ENCODE peak calls at places on chromosomes 5 and 9, in nine cellular contexts. O, I, U, W, L, D, S, Q and V are unnamed samples.
A peak's percentile ranks its signal among the peaks of the same experiment; 100 is the strongest.

GRCh38 chr9:132575005-132575609 is 7.3 kb upstream of the BARHL1 start:
- DNase-seq in U (peak; percentile 82), I (peak; percentile 6), S (peak; percentile 88), L (peak; percentile 70), Q (peak; percentile 60), D (peak; percentile 53), W (peak; percentile 83), O (peak; percentile 88), V (peak; percentile 92)

GRCh38 chr9:92745881-92746280 is 18.8 kb downstream of the BICD2 start:
- DNase-seq in U (no peak), Q (no peak), S (no peak), D (no peak), O (no peak), I (no peak), L (no peak), W (no peak), V (no peak)

GRCh38 chr9:34793428-34793827 is 83.5 kb upstream of the CCL21 start:
- DNase-seq in U (no peak), S (no peak), L (no peak), W (no peak), I (no peak), D (no peak), O (no peak), Q (no peak), V (no peak)

GRCh38 chr5:96220610-96221390 is 212.2 kb downstream of the PCSK1 start:
- DNase-seq in W (peak; percentile 72), U (peak; percentile 71), O (no peak), S (no peak), Q (no peak), D (no peak), I (no peak), L (no peak), V (no peak)

GRCh38 chr5:140131967-140132409 is 6.3 kb downstream of the IGIP start:
- DNase-seq in D (no peak), O (no peak), L (no peak), Q (peak; percentile 33), W (peak; percentile 87), S (no peak), U (peak; percentile 89), I (no peak), V (no peak)

GRCh38 chr5:74286734-74287705 is 353.5 kb downstream of the ENC1 start:
- DNase-seq in I (no peak), Q (no peak), D (no peak), U (no peak), W (no peak), O (no peak), L (no peak), S (no peak), V (no peak)

GRCh38 chr5:18850159-18850558 is 1137.8 kb downstream of the CDH18 start:
- DNase-seq in I (no peak), D (no peak), S (no peak), U (no peak), L (no peak), W (no peak), Q (no peak), O (no peak), V (no peak)

GRCh38 chr5:53469946-53470687 is 10.3 kb upstream of the FST start:
- DNase-seq in S (no peak), D (no peak), L (no peak), I (no peak), U (no peak), Q (no peak), O (no peak), W (peak; percentile 81), V (no peak)

GRCh38 chr5:150441813-150442698 is 7.5 kb downstream of the RPS14 start:
- DNase-seq in U (no peak), I (no peak), Q (no peak), D (no peak), S (no peak), L (no peak), O (no peak), W (no peak), V (no peak)

GRCh38 chr9:19156026-19156474 is 28.8 kb upstream of the PLIN2 start:
- DNase-seq in O (no peak), Q (no peak), D (no peak), L (no peak), U (no peak), S (no peak), W (no peak), I (no peak), V (no peak)

GRCh38 chr9:14967450-14968321 is 57.5 kb upstream of the FREM1 start:
- DNase-seq in O (no peak), U (no peak), I (no peak), D (no peak), Q (no peak), S (no peak), W (no peak), L (no peak), V (no peak)

GRCh38 chr5:54867310-54867944 is 118.0 kb downstream of the ESM1 start:
- DNase-seq in S (peak; percentile 23), Q (no peak), L (peak; percentile 39), O (no peak), U (peak; percentile 82), W (peak; percentile 83), D (peak; percentile 34), I (peak; percentile 71), V (peak; percentile 29)

GRCh38 chr5:945691-946541 is 53.2 kb downstream of the TRIP13 start:
- DNase-seq in L (peak; percentile 56), S (no peak), U (no peak), Q (no peak), O (no peak), W (no peak), I (peak; percentile 76), D (no peak), V (no peak)

GRCh38 chr5:172849636-172850453 is 15.8 kb downstream of the ERGIC1 start:
- DNase-seq in O (no peak), Q (peak; percentile 84), U (no peak), D (no peak), L (no peak), I (no peak), W (no peak), S (no peak), V (no peak)

GRCh38 chr9:8822667-8823025 is 1023.1 kb upstream of the DMAC1 start:
- DNase-seq in W (no peak), O (no peak), D (no peak), U (no peak), L (no peak), Q (no peak), S (no peak), I (no peak), V (no peak)

GRCh38 chr5:143581148-143581547 is 177.7 kb upstream of the NR3C1 start:
- DNase-seq in U (no peak), S (no peak), D (no peak), L (no peak), O (no peak), Q (no peak), W (no peak), I (no peak), V (no peak)

GRCh38 chr5:126046275-126046674 is 376.9 kb upstream of the GRAMD2B start:
- DNase-seq in U (no peak), D (no peak), S (no peak), O (no peak), I (no peak), W (no peak), Q (no peak), L (no peak), V (no peak)

GRCh38 chr9:21715408-21715807 is 87.0 kb upstream of the MTAP start:
- DNase-seq in L (no peak), I (no peak), O (no peak), Q (no peak), S (no peak), D (no peak), W (peak; percentile 11), U (peak; percentile 78), V (no peak)

GRCh38 chr5:107668933-107669542 is 1.7 kb downstream of the EFNA5 start:
- DNase-seq in I (no peak), S (no peak), Q (peak; percentile 6), L (no peak), O (peak; percentile 30), D (peak; percentile 9), W (peak; percentile 36), U (peak; percentile 21), V (no peak)

GRCh38 chr5:36688722-36689121 is 82.3 kb downstream of the SLC1A3 start:
- DNase-seq in U (no peak), D (no peak), S (peak; percentile 32), L (no peak), O (peak; percentile 27), I (no peak), W (peak; percentile 25), Q (no peak), V (peak; percentile 73)

GRCh38 chr5:100827481-100827889 is 75.6 kb downstream of the ST8SIA4 start:
- DNase-seq in Q (no peak), L (no peak), I (peak; percentile 90), W (peak; percentile 4), D (peak; percentile 84), S (no peak), U (no peak), O (no peak), V (no peak)

GRCh38 chr5:166032601-166033000 is 2258.8 kb upstream of the WWC1 start:
- DNase-seq in O (no peak), D (no peak), W (no peak), U (no peak), Q (no peak), L (no peak), S (no peak), I (no peak), V (no peak)

GRCh38 chr9:89635007-89635742 is 30.4 kb downstream of the GADD45G start:
- DNase-seq in Q (no peak), S (no peak), W (peak; percentile 26), O (no peak), L (peak; percentile 92), U (peak; percentile 77), D (peak; percentile 40), I (no peak), V (no peak)

GRCh38 chr5:78886650-78887230 is 98.4 kb downstream of the ARSB start:
- DNase-seq in I (no peak), U (peak; percentile 38), L (no peak), O (no peak), W (peak; percentile 45), S (peak; percentile 14), Q (no peak), D (no peak), V (no peak)